ENCODE peak calls at places on chromosome 1, in six cellular contexts. V, W, Z, F, C and B are unnamed samples.
A peak's percentile ranks its signal among the peaks of the same experiment; 100 is the strongest.

GRCh38 chr1:184469391-184469790 is 82.6 kb downstream of the C1orf21 start:
- DNase-seq in V (no peak), W (no peak), Z (no peak), F (no peak), C (no peak), B (no peak)

GRCh38 chr1:81607086-81607485 is 193.6 kb upstream of the ADGRL2 start:
- DNase-seq in V (no peak), W (no peak), Z (no peak), F (no peak), C (no peak), B (no peak)

GRCh38 chr1:40341509-40342380 is 24.7 kb upstream of the COL9A2 start:
- DNase-seq in V (no peak), W (no peak), Z (no peak), F (no peak), C (no peak), B (no peak)

GRCh38 chr1:107900083-107900945 is 64.7 kb downstream of the VAV3 start:
- DNase-seq in V (no peak), W (no peak), Z (peak; percentile 19), F (no peak), C (no peak), B (no peak)

GRCh38 chr1:196608401-196609113 is at the start of gene KCNT2:
- DNase-seq in V (peak; percentile 60), W (peak; percentile 97), Z (peak; percentile 91), F (no peak), C (peak; percentile 98), B (peak; percentile 58)

GRCh38 chr1:201989354-201990128 is 7.1 kb downstream of the RNPEP start:
- DNase-seq in V (no peak), W (no peak), Z (no peak), F (no peak), C (no peak), B (no peak)

GRCh38 chr1:210360852-210361477 is 32.3 kb downstream of the HHAT start:
- DNase-seq in V (peak; percentile 77), W (peak; percentile 47), Z (peak; percentile 75), F (peak; percentile 16), C (peak; percentile 58), B (no peak)

GRCh38 chr1:220680085-220680687 is 10.0 kb upstream of the C1orf115 start:
- DNase-seq in V (peak; percentile 53), W (peak; percentile 54), Z (peak; percentile 56), F (peak; percentile 39), C (peak; percentile 64), B (no peak)

GRCh38 chr1:224683981-224684380 is 67.9 kb downstream of the CNIH3 start:
- DNase-seq in V (no peak), W (no peak), Z (no peak), F (peak; percentile 16), C (no peak), B (no peak)

GRCh38 chr1:182927693-182928433 is 25.1 kb downstream of the SHCBP1L start:
- DNase-seq in V (no peak), W (no peak), Z (no peak), F (no peak), C (no peak), B (no peak)

GRCh38 chr1:234437423-234438171 is 41.4 kb downstream of the TARBP1 start:
- DNase-seq in V (peak; percentile 36), W (no peak), Z (peak; percentile 22), F (no peak), C (no peak), B (peak; percentile 33)

GRCh38 chr1:171796592-171796991 is 15.1 kb downstream of the METTL13 start:
- DNase-seq in V (no peak), W (no peak), Z (no peak), F (no peak), C (no peak), B (no peak)

GRCh38 chr1:40315795-40316594 is 1.1 kb downstream of the COL9A2 start:
- DNase-seq in V (peak; percentile 35), W (no peak), Z (peak; percentile 21), F (no peak), C (peak; percentile 85), B (no peak)

GRCh38 chr1:182527680-182528079 is 61.4 kb downstream of the RNASEL start:
- DNase-seq in V (no peak), W (no peak), Z (no peak), F (no peak), C (peak; percentile 60), B (no peak)

GRCh38 chr1:37482796-37483744 is 8.7 kb downstream of the ZC3H12A start:
- DNase-seq in V (no peak), W (no peak), Z (no peak), F (no peak), C (no peak), B (no peak)

GRCh38 chr1:37958690-37959089 is 11.8 kb upstream of the INPP5B start:
- DNase-seq in V (peak; percentile 94), W (no peak), Z (peak; percentile 52), F (no peak), C (no peak), B (no peak)

DNA sequence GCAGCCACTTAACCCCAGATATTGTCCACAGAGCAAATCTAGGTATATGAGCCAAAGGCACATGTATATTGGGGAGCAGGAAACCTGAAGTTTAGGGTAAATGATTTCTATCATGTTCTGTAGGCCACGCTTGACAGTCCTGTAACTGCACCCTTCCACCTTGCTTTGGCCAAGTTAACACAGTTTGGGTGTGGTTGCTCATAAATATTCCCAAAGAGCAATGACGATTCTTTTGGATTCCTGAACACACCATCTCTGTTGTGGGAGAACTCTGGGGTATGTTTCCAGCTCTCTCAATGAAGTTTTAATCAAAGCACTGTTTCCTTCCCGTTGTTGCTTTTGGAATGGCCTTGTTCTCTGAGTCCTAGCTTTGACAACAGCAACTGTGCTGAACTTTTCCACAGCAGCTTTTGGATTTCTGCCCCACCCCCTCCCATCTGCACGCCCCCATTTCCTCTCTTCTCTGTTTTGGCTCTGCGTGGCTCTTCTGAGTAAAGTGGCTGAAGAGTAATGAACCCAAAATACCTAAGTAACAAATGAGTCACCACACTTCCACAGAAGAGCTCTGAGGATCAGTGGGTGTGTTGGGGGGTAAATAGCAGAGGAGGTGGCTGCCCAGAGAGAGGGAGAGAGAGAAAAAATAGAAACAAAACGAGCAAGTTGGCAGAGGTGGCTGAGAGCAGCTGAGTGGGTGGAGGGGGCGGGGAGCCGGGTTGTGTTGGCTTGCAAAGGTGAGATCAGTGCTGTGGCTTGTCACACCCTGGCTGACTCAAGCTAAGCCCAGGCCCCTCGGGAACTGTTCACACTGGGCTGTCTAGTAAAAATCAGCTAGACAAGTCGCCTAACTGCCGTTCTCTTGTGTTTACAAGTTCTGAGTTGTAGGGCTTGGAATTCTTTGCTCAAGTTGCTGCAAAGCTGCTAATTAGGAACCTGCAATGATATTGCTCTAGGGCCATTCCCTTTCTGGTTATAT is 26.9 kb upstream of the RAP1A start:
- DNase-seq in V (peak; percentile 92), W (no peak), Z (peak; percentile 90), F (peak; percentile 65), C (peak; percentile 88), B (peak; percentile 93)
- H3K4me3 ChIP-seq in V (peak overlapping the region; percentile 51), W (no peak overlapping the region), Z (no peak overlapping the region), F (no peak overlapping the region), C (no peak overlapping the region), B (peak overlapping the region; percentile 5)

GRCh38 chr1:204545881-204546280 is 29.7 kb downstream of the MDM4 start:
- DNase-seq in V (no peak), W (no peak), Z (no peak), F (no peak), C (no peak), B (no peak)

GRCh38 chr1:204544321-204544720 is 28.1 kb downstream of the MDM4 start:
- DNase-seq in V (peak; percentile 49), W (no peak), Z (peak; percentile 70), F (no peak), C (no peak), B (no peak)

GRCh38 chr1:204550926-204551325 is 34.7 kb downstream of the MDM4 start:
- DNase-seq in V (no peak), W (no peak), Z (no peak), F (no peak), C (peak; percentile 22), B (no peak)

GRCh38 chr1:204549313-204549712 is 33.1 kb downstream of the MDM4 start:
- DNase-seq in V (no peak), W (no peak), Z (no peak), F (no peak), C (peak; percentile 5), B (no peak)

GRCh38 chr1:204545202-204545601 is 29.0 kb downstream of the MDM4 start:
- DNase-seq in V (peak; percentile 61), W (no peak), Z (peak; percentile 8), F (no peak), C (no peak), B (no peak)
- H3K36me3 ChIP-seq in V (peaks cover 77% of the 10 kb centered on the region), W (peaks cover 98% of the 10 kb centered on the region), Z (peaks cover 89% of the 10 kb centered on the region), F (peaks cover 98% of the 10 kb centered on the region), C (peaks cover 95% of the 10 kb centered on the region), B (peaks cover 100% of the 10 kb centered on the region)

DNA sequence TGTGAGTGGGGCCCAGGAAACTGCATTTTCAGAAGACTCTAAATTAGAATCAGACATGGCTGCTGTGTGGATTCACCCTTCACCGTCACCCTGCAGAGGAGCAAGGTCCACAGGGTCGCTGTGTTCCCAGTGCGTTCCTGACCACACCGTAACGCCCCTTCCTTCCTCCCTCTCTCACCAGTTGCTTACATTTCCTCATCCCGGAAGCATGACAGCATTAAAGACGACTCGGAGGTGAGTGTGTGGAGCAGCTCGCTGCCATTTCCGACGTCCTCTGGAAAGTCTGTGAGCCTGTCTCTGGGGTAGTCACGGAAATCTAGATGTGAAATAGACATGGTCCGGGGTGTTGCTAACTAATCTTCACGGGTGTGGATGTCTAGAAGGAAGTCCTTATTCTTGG is 45.9 kb downstream of the FAAP20 start:
- DNase-seq in V (no peak), W (no peak), Z (no peak), F (no peak), C (no peak), B (no peak)
- H3K27me3 ChIP-seq in V (no peaks in the 10 kb centered on the region), W (no peaks in the 10 kb centered on the region), Z (no peaks in the 10 kb centered on the region), F (no peaks in the 10 kb centered on the region), C (no peaks in the 10 kb centered on the region), B (no peaks in the 10 kb centered on the region)

GRCh38 chr1:51296379-51297357 is 33.7 kb downstream of the TTC39A start:
- DNase-seq in V (peak; percentile 78), W (peak; percentile 92), Z (peak; percentile 85), F (peak; percentile 94), C (peak; percentile 99), B (peak; percentile 83)
- H3K4me3 ChIP-seq in V (peak overlapping the region; percentile 69), W (no peak overlapping the region), Z (no peak overlapping the region), F (no peak overlapping the region), C (no peak overlapping the region), B (peak overlapping the region; percentile 22)

GRCh38 chr1:4682607-4683220 is 28.3 kb downstream of the AJAP1 start:
- DNase-seq in V (no peak), W (no peak), Z (no peak), F (no peak), C (no peak), B (no peak)
- H3K36me3 ChIP-seq in V (no peaks in the 10 kb centered on the region), W (no peaks in the 10 kb centered on the region), Z (no peaks in the 10 kb centered on the region), F (no peaks in the 10 kb centered on the region), C (peaks cover 31% of the 10 kb centered on the region), B (no peaks in the 10 kb centered on the region)